ENCODE peak calls at places on chromosome 18, in six cellular contexts. M, T, H, D, U and R are unnamed samples.

GRCh38 chr18:4004176-4004829 is 450.8 kb downstream of the DLGAP1 start:
- DNase-seq in M (no peak), T (no peak), H (no peak), D (no peak), U (no peak), R (no peak)

GRCh38 chr18:75070625-75071483 is 138.1 kb downstream of the PTGR3 start:
- DNase-seq in M (peak), T (peak), H (peak), D (no peak), U (peak), R (no peak)

GRCh38 chr18:35441857-35442595 is 55.7 kb downstream of the INO80C start:
- DNase-seq in M (no peak), T (no peak), H (no peak), D (no peak), U (no peak), R (no peak)

GRCh38 chr18:72605350-72605749 is 61.2 kb upstream of the CBLN2 start:
- DNase-seq in M (no peak), T (no peak), H (no peak), D (no peak), U (no peak), R (no peak)

GRCh38 chr18:40365526-40365925 is 1589.5 kb upstream of the PIK3C3 start:
- DNase-seq in M (no peak), T (no peak), H (no peak), D (no peak), U (no peak), R (no peak)

GRCh38 chr18:7840445-7840844 is 273.3 kb downstream of the PTPRM start:
- DNase-seq in M (no peak), T (no peak), H (no peak), D (no peak), U (no peak), R (no peak)

GRCh38 chr18:3153107-3153704 is 66.6 kb downstream of the MYOM1 start:
- DNase-seq in M (no peak), T (no peak), H (no peak), D (no peak), U (no peak), R (no peak)

GRCh38 chr18:29313312-29313711 is 1136.4 kb upstream of the CDH2 start:
- DNase-seq in M (no peak), T (no peak), H (no peak), D (no peak), U (no peak), R (no peak)

GRCh38 chr18:26792661-26793060 is 72.8 kb downstream of the AQP4 start:
- DNase-seq in M (no peak), T (no peak), H (no peak), D (no peak), U (no peak), R (no peak)

GRCh38 chr18:61833978-61834377 is 58.8 kb downstream of the RNF152 start:
- DNase-seq in M (peak), T (no peak), H (no peak), D (no peak), U (no peak), R (no peak)

GRCh38 chr18:62242955-62243354 is 55.9 kb downstream of the RELCH start:
- DNase-seq in M (no peak), T (no peak), H (no peak), D (no peak), U (no peak), R (no peak)

GRCh38 chr18:3596324-3597158 is 146.6 kb downstream of the TGIF1 start:
- DNase-seq in M (no peak), T (peak), H (no peak), D (peak), U (peak), R (no peak)

GRCh38 chr18:39806519-39806918 is 2148.5 kb upstream of the PIK3C3 start:
- DNase-seq in M (no peak), T (no peak), H (no peak), D (no peak), U (no peak), R (no peak)